ENCODE peak calls at places on chromosomes 16 and 17, in nine cellular contexts. F is adrenal gland; I is AG10803; U is sigmoid colon; Z is A549; T is body of pancreas; P is fibroblast of lung; E is IMR-90; R is CD8-positive, alpha-beta T cell. C is an unnamed sample.

GRCh38 chr17:33241390-33241789 is 51.7 kb downstream of the ASIC2 start:
- DNase-seq in R (no peak), Z (peak), T (no peak), U (no peak), P (no peak), F (peak), E (peak), I (peak), C (no peak)

GRCh38 chr17:6098466-6099180 is 28.4 kb downstream of the WSCD1 start:
- DNase-seq in P (no peak), F (peak), E (no peak), Z (no peak), R (no peak), I (no peak), T (peak), U (peak), C (no peak)

GRCh38 chr16:69833791-69834282 is 71.7 kb downstream of the WWP2 start:
- DNase-seq in I (no peak), U (no peak), E (no peak), R (no peak), P (no peak), F (peak), T (peak), Z (no peak), C (no peak)

GRCh38 chr17:68972119-68972704 is 17.0 kb upstream of the ABCA8 start:
- DNase-seq in P (peak), T (no peak), E (peak), R (no peak), I (peak), U (no peak), F (peak), Z (peak), C (no peak)

GRCh38 chr17:6393368-6393952 is 41.5 kb downstream of the AIPL1 start:
- DNase-seq in F (no peak), Z (no peak), P (no peak), U (no peak), R (no peak), T (no peak), E (no peak), I (no peak), C (no peak)

GRCh38 chr16:1333149-1333812 is at the start of gene BAIAP3:
- DNase-seq in I (no peak), U (no peak), T (peak), P (no peak), R (peak), F (peak), E (no peak), Z (peak), C (peak)

GRCh38 chr17:68568581-68568980 is 32.6 kb downstream of the FAM20A start:
- DNase-seq in T (no peak), F (no peak), Z (no peak), U (no peak), E (no peak), I (no peak), P (no peak), R (no peak), C (no peak)

GRCh38 chr16:47927330-47927729 is 228.5 kb downstream of the ABCC12 start:
- DNase-seq in F (no peak), T (no peak), U (no peak), I (peak), R (no peak), E (peak), Z (no peak), P (no peak), C (no peak)

GRCh38 chr16:75099075-75099667 is 17.4 kb downstream of the LDHD start:
- DNase-seq in F (no peak), I (no peak), Z (no peak), P (no peak), T (no peak), E (no peak), U (no peak), R (no peak), C (no peak)

GRCh38 chr16:88940196-88941050 is 36.6 kb downstream of the CBFA2T3 start:
- DNase-seq in T (peak), F (no peak), Z (peak), R (no peak), I (no peak), P (no peak), E (no peak), U (no peak), C (no peak)

GRCh38 chr17:6752068-6752909 is 3.6 kb upstream of the XAF1 start:
- DNase-seq in T (peak), R (no peak), I (peak), P (peak), U (peak), F (peak), Z (no peak), E (peak), C (no peak)

GRCh38 chr16:68348645-68349445 is 38.0 kb downstream of the PRMT7 start:
- DNase-seq in I (no peak), U (no peak), Z (no peak), P (no peak), F (no peak), T (no peak), R (no peak), E (no peak), C (no peak)

GRCh38 chr16:82882982-82883863 is 256.5 kb downstream of the CDH13 start:
- DNase-seq in F (no peak), T (no peak), U (no peak), E (no peak), Z (no peak), I (no peak), R (no peak), P (no peak), C (no peak)

GRCh38 chr16:67661101-67661661 is 421 bp downstream of the PARD6A start:
- DNase-seq in E (peak), F (peak), R (no peak), T (peak), I (no peak), U (peak), P (peak), Z (peak), C (no peak)

GRCh38 chr17:7629939-7630571 is at the start of gene SHBG:
- DNase-seq in I (no peak), U (no peak), E (no peak), T (no peak), R (no peak), F (no peak), Z (no peak), P (no peak), C (no peak)

GRCh38 chr16:1530349-1530882 is 3.0 kb upstream of the TMEM204 start:
- DNase-seq in T (no peak), P (no peak), Z (no peak), R (no peak), I (no peak), U (no peak), F (no peak), E (no peak), C (peak)

GRCh38 chr17:44374306-44375195 is 10.9 kb upstream of the FAM171A2 start:
- DNase-seq in E (peak), I (no peak), U (no peak), Z (no peak), P (no peak), R (no peak), T (no peak), F (no peak), C (no peak)

DNA sequence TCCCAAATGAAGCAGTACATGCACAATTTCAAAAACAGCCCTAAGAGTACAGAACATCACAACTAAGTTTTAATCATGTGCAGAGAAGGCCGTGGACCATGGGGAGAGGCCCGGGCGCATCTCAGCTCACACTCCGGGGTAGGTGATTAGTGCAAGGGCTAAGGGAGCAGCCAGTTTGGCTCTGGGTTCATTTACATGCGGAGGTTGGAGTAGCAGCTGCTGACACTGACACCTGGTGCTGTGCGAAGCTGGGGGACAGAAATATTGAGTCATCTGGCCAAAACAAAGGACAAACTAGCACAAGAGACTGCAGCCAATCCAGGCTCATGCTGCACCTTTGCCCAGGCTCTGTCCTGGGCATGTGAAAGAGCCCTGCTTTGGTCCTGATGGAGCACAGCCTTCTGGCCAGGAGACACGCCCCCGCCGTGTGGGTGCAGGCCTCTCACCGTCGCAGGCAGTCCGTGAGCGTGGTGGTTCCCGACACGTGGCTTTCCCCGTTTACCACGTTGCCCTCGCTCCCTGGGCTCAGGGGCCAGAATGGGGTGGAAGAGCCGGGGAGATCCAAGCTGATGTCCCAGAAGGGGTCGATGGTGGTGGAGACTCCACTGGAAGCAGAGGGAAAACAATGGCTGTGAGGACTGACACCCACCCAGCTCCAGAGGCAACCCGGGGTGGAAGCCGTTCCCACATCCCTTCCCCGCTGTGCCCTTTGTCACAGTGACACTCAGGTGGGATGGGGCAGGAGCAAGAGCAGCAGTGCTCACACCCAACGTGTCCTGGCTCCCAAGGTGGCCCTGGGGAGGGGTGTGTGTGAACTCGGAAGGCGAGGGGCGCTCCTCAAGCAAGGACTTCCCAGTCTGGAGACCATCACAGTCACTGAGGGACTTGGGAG is 31.9 kb downstream of the USP22 start:
- DNase-seq in F (no peak), E (no peak), Z (no peak), R (no peak), T (no peak), I (no peak), P (no peak), U (peak), C (no peak)
- TF ChIP-seq CTCF in F (no peak), E (no peak), Z (no peak), R (no peak), T (no peak), I (no peak), P (no peak), U (no peak), C (no peak)

DNA sequence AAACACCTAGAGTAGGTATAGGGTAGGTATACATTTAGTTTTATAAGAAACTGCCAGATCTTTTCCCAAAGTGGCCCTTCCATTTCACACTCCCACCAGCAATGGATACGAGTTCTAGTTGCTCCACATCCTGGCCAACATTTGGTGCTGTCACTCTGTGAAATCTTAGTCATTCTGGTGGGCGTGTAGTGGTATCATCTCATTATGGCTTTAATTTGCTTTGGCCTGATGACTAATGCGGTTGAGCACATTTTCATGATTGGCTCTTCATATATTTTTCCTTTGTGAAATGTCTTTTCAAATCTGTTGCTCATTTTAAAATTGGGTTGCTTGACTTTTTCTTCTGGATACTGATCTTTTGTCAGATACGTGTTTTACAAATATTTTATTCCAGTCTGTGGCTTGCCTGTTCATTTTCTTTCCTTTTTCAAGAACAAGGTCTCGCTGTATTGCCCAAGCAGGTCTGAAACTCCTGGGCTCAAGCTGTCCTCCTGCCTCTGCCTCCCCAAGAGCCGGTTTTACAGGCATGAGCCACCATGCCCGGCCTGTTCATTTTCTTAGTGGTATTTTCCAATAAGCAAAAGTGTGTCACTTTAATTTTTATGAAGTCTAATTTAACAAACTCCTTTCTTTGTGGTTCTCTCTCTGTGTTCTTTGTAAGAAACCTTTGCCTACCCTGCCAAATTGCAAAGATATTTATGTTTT is 192.4 kb downstream of the SEC14L1 start:
- DNase-seq in P (peak), I (peak), T (no peak), Z (no peak), E (peak), R (peak), U (peak), F (no peak), C (no peak)
- TF ChIP-seq CTCF in P (no peak), I (no peak), T (no peak), Z (no peak), E (no peak), R (no peak), U (no peak), F (no peak), C (no peak)

GRCh38 chr17:56297142-56297541 is 143.9 kb downstream of the ANKFN1 start:
- DNase-seq in E (peak), P (peak), F (no peak), T (no peak), U (no peak), I (peak), R (peak), Z (no peak), C (no peak)

GRCh38 chr17:56305017-56305416 is 151.7 kb downstream of the ANKFN1 start:
- DNase-seq in P (no peak), U (no peak), Z (no peak), R (no peak), E (no peak), I (no peak), T (no peak), F (no peak), C (no peak)

GRCh38 chr17:56300191-56300590 is 146.9 kb downstream of the ANKFN1 start:
- DNase-seq in Z (no peak), I (no peak), P (no peak), U (no peak), E (no peak), T (no peak), F (no peak), R (no peak), C (no peak)
- TF ChIP-seq CTCF in Z (no peak), I (no peak), P (no peak), U (no peak), E (no peak), T (no peak), F (no peak), R (no peak), C (no peak)

DNA sequence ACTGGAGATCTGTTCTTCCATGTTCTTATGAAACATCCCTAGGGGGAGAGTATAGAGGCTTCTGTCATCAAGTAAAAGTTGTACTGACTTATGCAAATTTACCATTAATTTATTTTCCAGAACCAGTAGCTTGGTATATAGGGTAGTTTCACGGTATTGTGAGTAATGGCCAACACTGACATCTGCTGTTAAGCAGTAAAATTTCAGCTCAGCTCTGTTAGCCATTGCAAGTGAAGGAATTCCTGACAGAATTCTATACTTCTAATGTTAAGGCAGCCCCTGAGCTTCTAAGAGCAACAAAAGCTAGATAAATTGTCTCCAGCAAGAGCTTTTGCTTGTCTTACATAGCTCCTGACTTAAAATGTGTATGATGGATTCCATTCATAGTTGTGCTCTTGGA is 613.5 kb upstream of the C16orf82 start:
- DNase-seq in Z (no peak), T (no peak), F (no peak), E (no peak), I (no peak), P (no peak), R (no peak), U (no peak), C (no peak)
- TF ChIP-seq CTCF in Z (no peak), T (no peak), F (no peak), E (no peak), I (no peak), P (no peak), R (no peak), U (no peak), C (no peak)